ENCODE peak calls at places on chromosomes 2 and 18, in nine cellular contexts. L, T, W, F, J, P, E, R and Y are unnamed samples.

GRCh38 chr2:21194828-21195227 is 71.1 kb downstream of the TDRD15 start:
- DNase-seq in T (no peak), R (peak; percentile 68), L (no peak), P (no peak), J (no peak), F (no peak), E (no peak), W (no peak), Y (no peak)

GRCh38 chr2:156826342-156826933 is 390.3 kb downstream of the GPD2 start:
- DNase-seq in E (no peak), P (no peak), L (no peak), W (no peak), J (peak; percentile 69), R (no peak), T (peak; percentile 56), F (peak; percentile 37), Y (no peak)

GRCh38 chr2:65435625-65436168 is 3.3 kb upstream of the SPRED2 start:
- DNase-seq in R (peak; percentile 83), F (peak; percentile 83), L (peak; percentile 91), P (peak; percentile 89), T (no peak), E (peak; percentile 78), J (peak; percentile 86), W (peak; percentile 20), Y (peak; percentile 85)

GRCh38 chr2:174145827-174146226 is 102.5 kb downstream of the OLA1 start:
- DNase-seq in J (peak; percentile 20), P (no peak), F (peak; percentile 18), W (no peak), L (peak; percentile 19), E (no peak), T (no peak), R (no peak), Y (no peak)

GRCh38 chr2:236334122-236334876 is 70.1 kb upstream of the ASB18 start:
- DNase-seq in P (peak; percentile 37), T (no peak), J (no peak), F (no peak), R (no peak), L (no peak), W (no peak), E (no peak), Y (no peak)

GRCh38 chr2:71417300-71418202 is 35.8 kb upstream of the DYSF start:
- DNase-seq in P (no peak), E (no peak), R (no peak), T (no peak), W (no peak), L (no peak), J (no peak), F (no peak), Y (no peak)

GRCh38 chr2:56519806-56520205 is 336.0 kb downstream of the CCDC85A start:
- DNase-seq in L (no peak), J (no peak), T (no peak), W (no peak), E (no peak), F (no peak), R (no peak), P (no peak), Y (no peak)

GRCh38 chr18:361941-362913 is 94.4 kb upstream of the THOC1 start:
- DNase-seq in E (no peak), W (no peak), F (peak; percentile 79), P (no peak), L (peak; percentile 26), T (peak; percentile 99), R (no peak), J (peak; percentile 82), Y (no peak)

GRCh38 chr2:191434072-191434471 is 188.9 kb downstream of the MYO1B start:
- DNase-seq in F (no peak), P (no peak), L (no peak), W (no peak), J (no peak), E (no peak), R (no peak), T (no peak), Y (no peak)

GRCh38 chr2:47082976-47083375 is 72.1 kb downstream of the STPG4 start:
- DNase-seq in P (no peak), J (no peak), E (no peak), R (no peak), T (no peak), W (no peak), L (no peak), F (no peak), Y (no peak)

GRCh38 chr2:210604666-210605065 is 48.3 kb downstream of the CPS1 start:
- DNase-seq in J (no peak), P (no peak), T (no peak), F (no peak), L (no peak), W (no peak), R (no peak), E (no peak), Y (no peak)

GRCh38 chr18:5417342-5417741 is 121.8 kb upstream of the ZBTB14 start:
- DNase-seq in L (peak; percentile 3), W (no peak), R (peak; percentile 84), J (no peak), E (no peak), F (peak; percentile 9), P (no peak), T (no peak), Y (peak; percentile 70)